ENCODE peak calls at places on chromosomes 3 and 15, in eight cellular contexts. Z is colonic mucosa; M is naive thymus-derived CD4-positive, alpha-beta T cell; W is GM23338; O is keratinocyte; T is aorta; P is suprapubic skin; X is right lobe of liver. V is an unnamed sample.

GRCh38 chr3:119990888-119991287 is 103.4 kb downstream of the GSK3B start:
- DNase-seq in Z (no peak), M (no peak), W (no peak), O (no peak), T (no peak), P (no peak), X (no peak), V (no peak)

GRCh38 chr15:58330836-58331561 is 100.8 kb upstream of the LIPC start:
- DNase-seq in Z (no peak), M (no peak), W (no peak), O (no peak), T (no peak), P (peak), X (no peak), V (no peak)

GRCh38 chr3:190131329-190131728 is 10.6 kb upstream of the P3H2 start:
- DNase-seq in Z (no peak), M (no peak), W (no peak), O (peak), T (no peak), P (no peak), X (no peak), V (peak)

GRCh38 chr3:14175383-14176037 is 2.9 kb downstream of the XPC start:
- DNase-seq in Z (no peak), M (peak), W (no peak), O (no peak), T (no peak), P (no peak), X (no peak), V (no peak)

GRCh38 chr3:79005084-79005483 is 762.7 kb downstream of the ROBO1 start:
- DNase-seq in Z (no peak), M (no peak), W (no peak), O (no peak), T (no peak), P (no peak), X (no peak), V (no peak)

GRCh38 chr3:54988302-54989022 is 60.6 kb upstream of the LRTM1 start:
- DNase-seq in Z (peak), M (no peak), W (no peak), O (no peak), T (peak), P (peak), X (no peak), V (no peak)

GRCh38 chr15:80920271-80920699 is 69.3 kb downstream of the MESD start:
- DNase-seq in Z (no peak), M (no peak), W (no peak), O (no peak), T (no peak), P (no peak), X (no peak), V (no peak)

GRCh38 chr15:36617529-36618196 is 38.2 kb downstream of the CDIN1 start:
- DNase-seq in Z (no peak), M (no peak), W (no peak), O (no peak), T (no peak), P (no peak), X (no peak), V (no peak)

GRCh38 chr15:66505430-66505811 is 295 bp downstream of the ZWILCH start:
- DNase-seq in Z (no peak), M (no peak), W (no peak), O (no peak), T (no peak), P (no peak), X (no peak), V (no peak)

GRCh38 chr3:124266517-124266916 is 274.6 kb upstream of the ROPN1 start:
- DNase-seq in Z (no peak), M (no peak), W (no peak), O (no peak), T (no peak), P (no peak), X (no peak), V (no peak)

GRCh38 chr3:40292637-40293036 is 16.9 kb upstream of the EIF1B start:
- DNase-seq in Z (no peak), M (no peak), W (peak), O (no peak), T (no peak), P (no peak), X (no peak), V (no peak)

GRCh38 chr3:58349792-58350626 is 17.3 kb downstream of the PXK start:
- DNase-seq in Z (no peak), M (no peak), W (no peak), O (no peak), T (no peak), P (no peak), X (no peak), V (no peak)

GRCh38 chr3:27607370-27607769 is 114.8 kb downstream of the EOMES start:
- DNase-seq in Z (no peak), M (no peak), W (peak), O (no peak), T (no peak), P (no peak), X (no peak), V (no peak)

GRCh38 chr3:71225951-71226564 is 357.5 kb downstream of the FOXP1 start:
- DNase-seq in Z (no peak), M (no peak), W (no peak), O (no peak), T (peak), P (no peak), X (no peak), V (no peak)

GRCh38 chr3:101261506-101261905 is 58.9 kb downstream of the IMPG2 start:
- DNase-seq in Z (no peak), M (no peak), W (no peak), O (no peak), T (no peak), P (no peak), X (no peak), V (no peak)

GRCh38 chr15:68635142-68635541 is 56.3 kb downstream of the CORO2B start:
- DNase-seq in Z (no peak), M (no peak), W (no peak), O (no peak), T (no peak), P (no peak), X (no peak), V (no peak)

GRCh38 chr15:68639926-68640600 is 61.3 kb downstream of the CORO2B start:
- DNase-seq in Z (no peak), M (no peak), W (no peak), O (no peak), T (no peak), P (no peak), X (no peak), V (no peak)

GRCh38 chr15:68636256-68636655 is 57.5 kb downstream of the CORO2B start:
- DNase-seq in Z (no peak), M (no peak), W (no peak), O (no peak), T (no peak), P (no peak), X (no peak), V (no peak)

GRCh38 chr15:68638953-68639500 is 60.2 kb downstream of the CORO2B start:
- DNase-seq in Z (no peak), M (no peak), W (no peak), O (no peak), T (no peak), P (no peak), X (no peak), V (no peak)

DNA sequence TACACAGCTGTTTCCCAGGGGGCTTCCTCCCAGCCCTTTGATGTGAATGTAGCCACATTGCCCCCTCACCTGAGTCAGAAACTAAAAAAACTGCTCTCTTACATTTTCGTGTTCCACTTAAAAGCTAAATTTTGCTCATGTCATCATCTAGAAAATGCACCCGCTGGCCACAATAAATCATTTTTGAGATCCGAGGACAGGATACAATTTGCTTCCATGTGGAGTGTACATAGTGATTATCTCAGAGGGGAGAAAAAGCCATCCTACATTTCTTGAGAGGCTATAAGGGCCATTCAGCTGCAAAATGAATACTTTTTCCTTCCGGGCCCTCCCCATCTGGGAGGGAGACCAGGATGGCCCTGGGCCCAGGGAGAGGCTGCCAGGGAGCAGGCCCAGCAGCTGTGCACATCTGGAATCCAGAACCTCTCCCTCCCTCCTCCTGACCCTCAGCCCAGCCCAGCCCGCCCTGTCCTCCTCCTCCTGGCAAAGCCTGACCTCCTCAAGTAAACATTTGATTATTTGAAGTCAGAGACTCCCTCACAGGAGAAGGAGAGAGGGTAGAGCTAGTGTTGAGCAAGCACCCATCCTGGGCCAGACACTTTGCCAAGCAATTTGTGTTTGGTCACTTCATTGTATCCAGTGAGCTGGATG is 59.1 kb downstream of the CORO2B start:
- DNase-seq in Z (peak), M (no peak), W (no peak), O (no peak), T (peak), P (peak), X (no peak), V (no peak)
- H3K27ac ChIP-seq in Z (no peak), M (no peak), W (no peak), O (no peak), T (no peak), P (peak), X (no peak), V (peak)

GRCh38 chr3:48492461-48493202 is 11.3 kb downstream of the SHISA5 start:
- DNase-seq in Z (no peak), M (no peak), W (no peak), O (peak), T (no peak), P (peak), X (no peak), V (peak)

DNA sequence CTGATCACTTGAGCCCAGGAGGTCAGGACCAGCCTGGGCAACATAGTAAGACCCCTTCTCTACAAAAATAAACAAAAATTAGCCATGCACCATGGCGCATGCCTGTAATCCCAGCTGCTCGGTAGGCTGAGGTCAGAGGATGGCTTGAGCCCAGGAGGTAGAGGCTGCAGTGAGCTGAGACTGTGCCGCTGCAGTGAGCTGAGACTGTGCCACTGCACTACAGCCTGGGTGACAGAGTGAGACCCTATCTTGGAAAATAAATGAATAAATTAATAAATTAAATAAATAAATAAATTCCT is 10.8 kb downstream of the SHISA5 start:
- DNase-seq in Z (no peak), M (no peak), W (no peak), O (no peak), T (no peak), P (peak), X (no peak), V (no peak)
- H3K27ac ChIP-seq in Z (no peak), M (no peak), W (no peak), O (peak), T (no peak), P (peak), X (no peak), V (peak)

GRCh38 chr3:49732592-49732991 is 8.8 kb upstream of the GMPPB start:
- DNase-seq in Z (no peak), M (no peak), W (no peak), O (no peak), T (no peak), P (no peak), X (peak), V (no peak)
- H3K27ac ChIP-seq in Z (no peak), M (no peak), W (no peak), O (no peak), T (no peak), P (no peak), X (no peak), V (no peak)

GRCh38 chr15:63010386-63010785 is 32.2 kb upstream of the TPM1 start:
- DNase-seq in Z (no peak), M (no peak), W (no peak), O (no peak), T (no peak), P (no peak), X (no peak), V (no peak)
- H3K27ac ChIP-seq in Z (no peak), M (no peak), W (no peak), O (no peak), T (no peak), P (no peak), X (peak), V (no peak)

GRCh38 chr15:47844437-47844836 is 127.1 kb downstream of the SEMA6D start:
- DNase-seq in Z (no peak), M (no peak), W (no peak), O (no peak), T (no peak), P (no peak), X (no peak), V (no peak)
- H3K27ac ChIP-seq in Z (no peak), M (no peak), W (no peak), O (no peak), T (no peak), P (no peak), X (no peak), V (no peak)

DNA sequence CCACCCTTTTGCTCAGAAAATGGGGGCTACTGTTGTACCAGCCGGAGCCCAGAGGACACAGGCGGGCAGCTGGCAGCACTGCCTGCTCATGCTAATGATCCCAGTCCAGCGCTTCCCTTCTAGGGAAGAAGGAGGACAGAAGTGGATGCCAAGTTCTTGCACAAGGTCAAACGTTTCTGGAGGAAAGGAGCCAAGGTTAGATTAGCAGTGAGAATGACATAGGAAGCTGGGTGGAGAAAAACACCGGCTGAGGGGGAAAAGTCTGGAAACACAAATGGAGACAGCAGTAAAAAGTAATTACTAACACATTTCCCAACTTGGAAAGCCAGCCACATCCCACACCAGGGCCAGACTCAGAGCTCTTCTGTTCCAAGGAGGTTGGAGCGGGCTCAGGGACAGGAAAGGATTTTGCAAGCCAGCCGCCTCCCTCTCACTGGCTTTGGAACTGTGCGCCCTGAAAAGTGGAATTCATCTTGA is 133.8 kb downstream of the CD47 start:
- DNase-seq in Z (peak), M (no peak), W (no peak), O (no peak), T (peak), P (peak), X (no peak), V (no peak)
- H3K27ac ChIP-seq in Z (peak), M (no peak), W (no peak), O (no peak), T (peak), P (peak), X (no peak), V (no peak)

GRCh38 chr3:42520906-42521305 is 18.5 kb downstream of the VIPR1 start:
- DNase-seq in Z (no peak), M (no peak), W (no peak), O (no peak), T (no peak), P (no peak), X (no peak), V (no peak)

GRCh38 chr3:42520336-42520735 is 17.9 kb downstream of the VIPR1 start:
- DNase-seq in Z (peak), M (no peak), W (no peak), O (no peak), T (no peak), P (no peak), X (no peak), V (no peak)

GRCh38 chr3:42517143-42517542 is 14.7 kb downstream of the VIPR1 start:
- DNase-seq in Z (peak), M (no peak), W (no peak), O (no peak), T (no peak), P (no peak), X (peak), V (no peak)

GRCh38 chr3:42518800-42519567 is 16.5 kb downstream of the VIPR1 start:
- DNase-seq in Z (no peak), M (peak), W (peak), O (no peak), T (no peak), P (no peak), X (no peak), V (no peak)

DNA sequence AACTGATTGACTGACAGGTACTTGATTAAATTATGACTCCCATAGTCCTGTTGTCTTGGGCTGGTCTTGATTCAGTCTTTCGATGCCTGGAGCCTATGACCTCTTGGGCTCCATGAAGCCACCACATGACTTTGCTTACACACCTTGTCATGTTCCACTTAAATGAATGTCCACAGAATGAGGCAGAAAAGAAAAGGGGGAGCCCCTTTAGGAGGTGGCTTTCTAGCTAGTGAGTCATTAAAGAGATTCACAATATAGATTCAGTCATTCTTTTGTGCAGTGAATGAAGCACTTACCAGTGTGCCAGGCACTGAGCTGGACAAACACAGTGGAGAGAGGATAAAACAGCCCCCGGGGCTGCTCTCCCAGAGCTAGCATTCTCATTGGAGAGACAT is 17.1 kb downstream of the VIPR1 start:
- DNase-seq in Z (no peak), M (no peak), W (no peak), O (no peak), T (no peak), P (no peak), X (no peak), V (no peak)
- H3K27ac ChIP-seq in Z (peak), M (peak), W (no peak), O (no peak), T (no peak), P (peak), X (no peak), V (no peak)

GRCh38 chr3:132196113-132196512 is 121.1 kb upstream of the ACP3 start:
- DNase-seq in Z (no peak), M (no peak), W (no peak), O (no peak), T (no peak), P (no peak), X (no peak), V (no peak)
- H3K27ac ChIP-seq in Z (no peak), M (no peak), W (no peak), O (no peak), T (no peak), P (no peak), X (no peak), V (no peak)

DNA sequence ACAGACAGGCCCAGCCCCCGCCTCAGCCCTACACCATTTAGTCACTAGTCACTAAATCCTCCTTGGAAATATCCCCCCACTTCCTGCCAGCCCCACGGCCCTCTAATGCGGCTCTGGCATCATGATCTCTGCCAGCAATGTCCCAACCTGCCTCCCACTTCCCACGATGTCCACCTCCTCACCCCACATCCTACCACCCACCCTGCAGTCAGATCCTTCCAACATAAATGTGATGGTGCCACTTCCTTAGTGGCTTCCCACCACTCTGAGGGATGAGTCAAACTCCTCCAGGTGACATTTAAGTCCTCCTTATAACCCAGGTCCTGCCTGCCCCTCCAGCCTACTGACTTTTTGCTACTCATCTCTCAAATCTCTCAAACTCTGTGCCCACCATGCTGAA is 167.5 kb downstream of the SHQ1 start:
- DNase-seq in Z (no peak), M (no peak), W (no peak), O (no peak), T (no peak), P (no peak), X (no peak), V (no peak)
- H3K27ac ChIP-seq in Z (no peak), M (no peak), W (no peak), O (no peak), T (no peak), P (no peak), X (no peak), V (no peak)

DNA sequence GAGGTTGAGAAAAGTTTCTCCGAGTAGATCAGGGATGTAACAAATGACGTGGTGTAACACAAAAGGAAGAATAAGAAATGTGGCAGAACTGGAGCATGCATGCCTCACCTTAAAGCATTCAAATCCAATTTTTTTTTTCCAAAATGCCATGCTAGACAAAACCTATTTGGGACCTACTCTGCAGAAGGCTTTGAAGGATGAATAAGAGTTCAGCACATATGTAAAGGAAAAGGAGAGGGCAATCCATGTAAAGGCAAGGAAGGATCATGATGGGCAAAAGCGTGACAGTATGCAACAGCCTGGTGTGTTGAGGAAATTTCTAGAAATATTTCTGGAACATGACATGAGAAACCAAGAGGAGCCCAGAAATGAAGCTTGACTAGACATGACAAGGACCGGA is 116.4 kb downstream of the OXNAD1 start:
- DNase-seq in Z (no peak), M (no peak), W (no peak), O (no peak), T (no peak), P (no peak), X (no peak), V (no peak)
- H3K27ac ChIP-seq in Z (no peak), M (no peak), W (no peak), O (no peak), T (no peak), P (no peak), X (no peak), V (no peak)